ENCODE peak calls at places on chromosomes 11 and 22, in ten cellular contexts. O is stimulated activated CD4-positive, alpha-beta T cell treated with anti-CD3 and anti-CD28 coated beads, Interleukin-4, amount 100 ng/mL, for 24 hours; P is HTR-8/SVneo; B is NB4; W is head of caudate nucleus; D is T-helper 2 cell; I is ACHN; R is NCI-H1694 treated with DMSO at 0.1 percent for 48 hours; T is LHCN-M2; M is AG04449. S is an unnamed sample.

GRCh38 chr11:110207089-110207488 is 89.3 kb downstream of the RDX start:
- DNase-seq in P (no peak), R (no peak), B (no peak), D (no peak), T (no peak), M (no peak), W (no peak), I (no peak), O (no peak), S (no peak)

GRCh38 chr22:24445481-24446290 is 18.3 kb downstream of the ADORA2A start:
- DNase-seq in B (peak), I (no peak), O (peak), M (no peak), T (no peak), D (peak), R (no peak), P (no peak), W (no peak), S (no peak)

GRCh38 chr11:113697798-113698407 is 8.2 kb downstream of the TMPRSS5 start:
- DNase-seq in D (no peak), O (no peak), I (no peak), W (no peak), B (no peak), P (no peak), R (no peak), T (peak), M (no peak), S (no peak)

GRCh38 chr11:68750197-68750987 is 928 bp downstream of the TESMIN start:
- DNase-seq in M (no peak), O (no peak), B (no peak), I (no peak), R (no peak), P (no peak), T (no peak), W (no peak), D (peak), S (no peak)

GRCh38 chr11:69380451-69380901 is 86.5 kb downstream of the MYEOV start:
- DNase-seq in O (no peak), I (no peak), P (no peak), B (no peak), T (no peak), W (no peak), D (no peak), M (no peak), R (no peak), S (no peak)

GRCh38 chr11:19279455-19279854 is 38.7 kb upstream of the E2F8 start:
- DNase-seq in M (no peak), B (peak), R (no peak), I (no peak), W (no peak), P (no peak), D (no peak), T (no peak), O (no peak), S (no peak)

GRCh38 chr11:74739546-74740270 is 8.5 kb upstream of the CHRDL2 start:
- DNase-seq in R (peak), B (peak), M (no peak), P (peak), T (peak), O (peak), D (peak), I (peak), W (peak), S (peak)

GRCh38 chr11:121928597-121929580 is 187.1 kb downstream of the BLID start:
- DNase-seq in O (no peak), B (no peak), R (no peak), I (no peak), T (no peak), W (no peak), M (no peak), P (no peak), D (no peak), S (no peak)

GRCh38 chr11:131274233-131274632 is 96.2 kb upstream of the NTM start:
- DNase-seq in P (no peak), M (no peak), D (no peak), I (no peak), T (no peak), R (no peak), B (no peak), O (no peak), W (no peak), S (no peak)

GRCh38 chr22:27252282-27253049 is 549.1 kb downstream of the MN1 start:
- DNase-seq in O (no peak), I (no peak), D (no peak), W (no peak), R (no peak), M (peak), T (peak), P (peak), B (peak), S (no peak)

GRCh38 chr11:118415739-118416068 is 14.3 kb downstream of the ATP5MG start:
- DNase-seq in D (peak), W (no peak), O (peak), M (peak), R (no peak), P (peak), T (peak), I (peak), B (peak), S (no peak)

GRCh38 chr11:121082670-121083069 is 18.4 kb upstream of the TECTA start:
- DNase-seq in R (no peak), D (no peak), P (no peak), W (no peak), B (peak), O (no peak), I (peak), T (peak), M (no peak), S (no peak)

GRCh38 chr11:69149646-69150045 is 6.1 kb upstream of the SMIM38 start:
- DNase-seq in R (no peak), W (no peak), O (no peak), T (no peak), D (no peak), M (no peak), B (no peak), I (no peak), P (no peak), S (no peak)

GRCh38 chr11:132335311-132335710 is 964.9 kb downstream of the NTM start:
- DNase-seq in T (no peak), W (no peak), D (no peak), R (no peak), I (no peak), O (no peak), M (no peak), B (no peak), P (no peak), S (no peak)

GRCh38 chr22:27993201-27993635 is 74.2 kb upstream of the PITPNB start:
- DNase-seq in B (no peak), I (no peak), P (no peak), D (no peak), M (no peak), T (no peak), R (no peak), O (no peak), W (peak), S (no peak)

GRCh38 chr11:75273331-75273988 is 32.9 kb downstream of the TPBGL start:
- DNase-seq in W (no peak), B (no peak), P (no peak), D (no peak), I (no peak), R (no peak), M (no peak), T (no peak), O (no peak), S (no peak)

GRCh38 chr11:111531687-111532364 is 8.7 kb upstream of the LAYN start:
- DNase-seq in P (peak), R (no peak), D (peak), W (no peak), O (peak), B (peak), T (peak), I (peak), M (peak), S (no peak)

GRCh38 chr11:129417458-129417857 is 41.8 kb downstream of the BARX2 start:
- DNase-seq in W (no peak), I (no peak), M (no peak), T (no peak), R (no peak), O (no peak), P (no peak), B (no peak), D (no peak), S (no peak)

GRCh38 chr11:73019448-73019847 is 122.7 kb downstream of the FCHSD2 start:
- DNase-seq in W (no peak), P (no peak), T (no peak), O (no peak), M (no peak), B (no peak), D (no peak), R (no peak), I (no peak), S (no peak)

GRCh38 chr11:102318469-102318868 is 1.2 kb downstream of the BIRC3 start:
- DNase-seq in O (peak), R (no peak), I (peak), M (no peak), D (peak), P (no peak), W (no peak), B (no peak), T (no peak), S (no peak)

GRCh38 chr11:2928605-2929510 is at the start of gene PHLDA2:
- DNase-seq in R (no peak), P (peak), M (no peak), B (peak), D (peak), W (no peak), O (peak), I (peak), T (peak), S (peak)

GRCh38 chr11:69048056-69048717 is 545 bp upstream of the TPCN2 start:
- DNase-seq in P (no peak), B (no peak), M (no peak), D (no peak), T (peak), R (no peak), O (no peak), W (no peak), I (no peak), S (no peak)

GRCh38 chr11:31236052-31236652 is 133.4 kb downstream of the DCDC1 start:
- DNase-seq in O (no peak), W (no peak), B (peak), T (peak), D (peak), R (peak), M (no peak), P (peak), I (peak), S (no peak)

GRCh38 chr11:70661763-70662501 is 263.6 kb downstream of the CTTN start:
- DNase-seq in I (no peak), R (no peak), D (no peak), M (no peak), P (peak), B (no peak), W (peak), T (no peak), O (no peak), S (no peak)

GRCh38 chr22:30202531-30203006 is 44.0 kb downstream of the LIF start:
- DNase-seq in B (no peak), D (no peak), M (peak), W (no peak), T (no peak), I (no peak), P (no peak), O (no peak), R (no peak), S (no peak)

S was measured in effector CD8-positive, alpha-beta T cell.